ENCODE peak calls at places on chromosomes 16 and 17, in ten cellular contexts. E is heart right ventricle; Z is stomach; U is GM23338; C is fibroblast of the aortic adventitia; N is IMR-90; R is progenitor cell of endocrine pancreas; A is ovary; B is CD4-positive, alpha-beta T cell; K is cardiac muscle cell. O is an unnamed sample.

GRCh38 chr17:72373910-72374741 is 253.3 kb downstream of the SOX9 start:
- DNase-seq in E (no peak), Z (no peak), U (no peak), C (peak), N (peak), R (no peak), A (no peak), B (no peak), K (peak), O (no peak)

GRCh38 chr17:52546493-52546892 is 388.0 kb upstream of the CA10 start:
- DNase-seq in E (no peak), Z (no peak), U (peak), C (no peak), N (no peak), R (no peak), A (no peak), B (no peak), K (no peak), O (no peak)

GRCh38 chr17:60093694-60094093 is 15.0 kb upstream of the HEATR6 start:
- DNase-seq in E (no peak), Z (no peak), U (no peak), C (no peak), N (no peak), R (no peak), A (no peak), B (no peak), K (no peak), O (no peak)

GRCh38 chr17:47225436-47225858 is 16.3 kb downstream of the MYL4 start:
- DNase-seq in E (no peak), Z (peak), U (no peak), C (peak), N (peak), R (no peak), A (peak), B (no peak), K (peak), O (peak)

GRCh38 chr17:34236341-34236892 is 18.7 kb upstream of the CCL2 start:
- DNase-seq in E (no peak), Z (no peak), U (no peak), C (no peak), N (no peak), R (no peak), A (no peak), B (no peak), K (no peak), O (no peak)

GRCh38 chr16:17555176-17555575 is 84.4 kb upstream of the XYLT1 start:
- DNase-seq in E (no peak), Z (no peak), U (no peak), C (peak), N (peak), R (no peak), A (no peak), B (no peak), K (no peak), O (no peak)

GRCh38 chr17:5044630-5045029 is 9.4 kb upstream of the SLC52A1 start:
- DNase-seq in E (no peak), Z (no peak), U (no peak), C (no peak), N (no peak), R (no peak), A (no peak), B (no peak), K (no peak), O (no peak)

GRCh38 chr17:43028221-43028861 is 3.3 kb downstream of the RND2 start:
- DNase-seq in E (no peak), Z (no peak), U (no peak), C (no peak), N (no peak), R (no peak), A (no peak), B (no peak), K (no peak), O (no peak)

GRCh38 chr16:75733305-75734141 is 7.2 kb upstream of the CPHXL start:
- DNase-seq in E (no peak), Z (no peak), U (no peak), C (peak), N (peak), R (no peak), A (peak), B (no peak), K (peak), O (no peak)

GRCh38 chr16:86452451-86452850 is 57.9 kb upstream of the FOXF1 start:
- DNase-seq in E (no peak), Z (no peak), U (no peak), C (peak), N (peak), R (no peak), A (no peak), B (no peak), K (no peak), O (no peak)

GRCh38 chr16:26987631-26988030 is 79.1 kb upstream of the C16orf82 start:
- DNase-seq in E (no peak), Z (no peak), U (no peak), C (peak), N (peak), R (no peak), A (no peak), B (no peak), K (peak), O (no peak)

GRCh38 chr16:4691666-4692412 is 1.5 kb upstream of the NUDT16L1 start:
- DNase-seq in E (no peak), Z (no peak), U (no peak), C (no peak), N (no peak), R (no peak), A (no peak), B (no peak), K (no peak), O (no peak)

GRCh38 chr16:2686912-2687507 is 4.7 kb downstream of the KCTD5 start:
- DNase-seq in E (peak), Z (peak), U (no peak), C (no peak), N (no peak), R (no peak), A (no peak), B (no peak), K (no peak), O (no peak)

GRCh38 chr16:77782694-77783093 is 5.7 kb upstream of the VAT1L start:
- DNase-seq in E (no peak), Z (no peak), U (peak), C (peak), N (peak), R (no peak), A (no peak), B (no peak), K (peak), O (no peak)

GRCh38 chr16:71867934-71868333 is 16.0 kb downstream of the ZNF821 start:
- DNase-seq in E (no peak), Z (no peak), U (peak), C (no peak), N (no peak), R (no peak), A (no peak), B (no peak), K (no peak), O (no peak)

GRCh38 chr16:85125570-85126382 is 13.5 kb upstream of the CIBAR2 start:
- DNase-seq in E (peak), Z (no peak), U (no peak), C (no peak), N (no peak), R (no peak), A (no peak), B (no peak), K (no peak), O (no peak)

GRCh38 chr17:2796164-2797140 is at the start of gene RAP1GAP2:
- DNase-seq in E (peak), Z (peak), U (no peak), C (no peak), N (no peak), R (no peak), A (no peak), B (peak), K (no peak), O (no peak)

GRCh38 chr16:84419730-84420129 is 51.4 kb downstream of the ATP2C2 start:
- DNase-seq in E (no peak), Z (no peak), U (no peak), C (no peak), N (no peak), R (no peak), A (no peak), B (no peak), K (no peak), O (no peak)

GRCh38 chr17:19702231-19702641 is 14.1 kb downstream of the SLC47A2 start:
- DNase-seq in E (no peak), Z (no peak), U (no peak), C (no peak), N (no peak), R (no peak), A (no peak), B (no peak), K (no peak), O (no peak)

GRCh38 chr16:72066747-72067146 is 3.7 kb downstream of the HPR start:
- DNase-seq in E (no peak), Z (no peak), U (peak), C (peak), N (peak), R (no peak), A (no peak), B (no peak), K (peak), O (no peak)

GRCh38 chr16:66858740-66859396 is 14.7 kb downstream of the CA7 start:
- DNase-seq in E (peak), Z (peak), U (no peak), C (peak), N (peak), R (no peak), A (no peak), B (no peak), K (peak), O (no peak)

GRCh38 chr17:71634376-71634775 is 486.4 kb upstream of the SOX9 start:
- DNase-seq in E (no peak), Z (no peak), U (no peak), C (no peak), N (no peak), R (no peak), A (no peak), B (no peak), K (no peak), O (no peak)

GRCh38 chr17:62876063-62876462 is 67.9 kb upstream of the MARCHF10 start:
- DNase-seq in E (no peak), Z (no peak), U (no peak), C (peak), N (peak), R (no peak), A (no peak), B (no peak), K (peak), O (no peak)

DNA sequence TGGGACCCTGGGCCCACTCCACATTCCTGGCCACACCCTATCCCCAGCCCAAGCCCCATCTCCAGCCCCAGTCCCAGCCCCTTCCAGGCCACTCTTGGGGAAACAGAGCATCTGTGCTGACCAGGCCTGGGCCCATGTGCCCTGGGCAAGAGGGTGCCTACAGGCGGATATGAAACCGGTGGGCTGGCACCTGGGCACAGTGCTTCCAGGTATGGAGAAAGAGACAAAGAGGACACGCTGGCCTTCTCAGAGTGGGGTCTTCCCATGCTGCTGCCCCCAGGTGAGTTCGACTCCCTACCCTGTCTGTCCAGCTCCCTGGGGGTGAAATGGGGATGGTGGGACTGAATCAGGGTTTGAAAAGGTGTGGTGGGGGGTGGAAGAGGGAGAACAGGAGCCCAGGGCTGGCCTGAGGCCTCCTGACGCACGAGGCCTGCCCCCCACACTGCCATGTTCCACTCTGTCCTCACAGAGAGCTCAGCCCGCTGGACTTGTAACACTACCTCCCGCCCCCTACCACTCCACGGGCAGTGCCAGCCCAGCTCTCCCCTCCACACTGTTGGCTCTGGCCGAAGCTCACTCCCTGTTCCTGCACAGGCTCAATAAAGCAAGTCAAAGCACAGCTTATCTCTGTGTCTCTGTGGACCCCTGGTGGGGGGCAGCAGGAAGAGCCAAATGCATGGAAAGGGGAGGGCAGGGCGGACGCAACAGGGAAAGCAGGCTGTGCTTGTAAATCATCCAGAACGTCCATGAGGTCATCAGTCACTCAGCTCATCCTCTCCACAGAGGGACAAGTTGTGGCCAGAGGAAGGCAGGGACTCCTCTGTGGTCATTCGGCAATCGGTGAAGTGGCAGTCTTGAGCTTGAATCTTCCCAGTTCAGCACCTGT is 71.1 kb upstream of the TMEM97 start:
- DNase-seq in E (no peak), Z (no peak), U (peak), C (no peak), N (peak), R (no peak), A (no peak), B (no peak), K (no peak), O (no peak)
- TF ChIP-seq CTCF in E (no peak), Z (no peak), U (peak), C (no peak), N (peak), R (no peak), A (no peak), B (no peak), K (no peak), O (no peak)

GRCh38 chr17:75693500-75694481 is 26.7 kb downstream of the SAP30BP start:
- DNase-seq in E (peak), Z (no peak), U (peak), C (peak), N (peak), R (no peak), A (no peak), B (no peak), K (peak), O (peak)
- TF ChIP-seq CTCF in E (no peak), Z (no peak), U (no peak), C (no peak), N (peak), R (no peak), A (no peak), B (no peak), K (no peak), O (no peak)

GRCh38 chr16:81752225-81752875 is 26.7 kb upstream of the PLCG2 start:
- DNase-seq in E (peak), Z (peak), U (peak), C (no peak), N (no peak), R (no peak), A (no peak), B (no peak), K (peak), O (no peak)
- TF ChIP-seq CTCF in E (no peak), Z (no peak), U (no peak), C (no peak), N (no peak), R (no peak), A (no peak), B (no peak), K (no peak), O (no peak)

GRCh38 chr17:79925242-79925957 is 86.2 kb upstream of the CBX4 start:
- DNase-seq in E (peak), Z (peak), U (peak), C (peak), N (peak), R (no peak), A (no peak), B (no peak), K (peak), O (no peak)

GRCh38 chr17:79923974-79924638 is 84.9 kb upstream of the CBX4 start:
- DNase-seq in E (no peak), Z (peak), U (peak), C (peak), N (peak), R (peak), A (no peak), B (peak), K (peak), O (no peak)

GRCh38 chr17:79922798-79923197 is 83.6 kb upstream of the CBX4 start:
- DNase-seq in E (no peak), Z (no peak), U (no peak), C (no peak), N (no peak), R (no peak), A (no peak), B (no peak), K (no peak), O (no peak)

GRCh38 chr17:79926002-79926307 is 86.7 kb upstream of the CBX4 start:
- DNase-seq in E (no peak), Z (no peak), U (no peak), C (no peak), N (no peak), R (no peak), A (no peak), B (no peak), K (no peak), O (no peak)

DNA sequence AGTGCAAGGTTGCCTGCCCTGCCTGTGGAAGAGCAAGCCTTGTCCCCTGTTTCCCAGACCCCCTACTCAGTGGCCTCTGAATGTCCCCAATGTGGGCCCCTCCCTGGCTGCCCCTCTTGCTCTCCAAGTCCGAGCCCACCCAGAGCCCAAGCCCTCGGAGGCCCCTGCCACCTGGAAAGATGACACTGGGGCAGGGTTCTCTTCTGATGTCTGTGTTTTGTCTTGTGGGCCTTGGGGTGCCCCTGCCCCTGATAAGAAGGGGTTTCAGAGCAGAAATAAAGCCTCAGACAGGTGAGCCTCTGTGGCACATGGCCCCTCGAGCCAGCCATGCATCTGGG is 85.4 kb upstream of the CBX4 start:
- DNase-seq in E (no peak), Z (no peak), U (no peak), C (no peak), N (no peak), R (no peak), A (no peak), B (no peak), K (no peak), O (no peak)
- TF ChIP-seq CTCF in E (no peak), Z (no peak), U (no peak), C (no peak), N (no peak), R (no peak), A (no peak), B (no peak), K (no peak), O (no peak)

GRCh38 chr16:49559242-49559641 is 185.6 kb downstream of the C16orf78 start:
- DNase-seq in E (no peak), Z (no peak), U (no peak), C (no peak), N (no peak), R (no peak), A (no peak), B (no peak), K (no peak), O (no peak)

GRCh38 chr16:49557070-49557446 is 183.5 kb downstream of the C16orf78 start:
- DNase-seq in E (no peak), Z (no peak), U (peak), C (no peak), N (no peak), R (peak), A (no peak), B (no peak), K (no peak), O (no peak)

GRCh38 chr16:49560018-49560830 is 186.6 kb downstream of the C16orf78 start:
- DNase-seq in E (no peak), Z (no peak), U (no peak), C (peak), N (no peak), R (no peak), A (no peak), B (no peak), K (peak), O (no peak)

GRCh38 chr16:49558451-49558850 is 184.8 kb downstream of the C16orf78 start:
- DNase-seq in E (no peak), Z (no peak), U (no peak), C (no peak), N (no peak), R (no peak), A (no peak), B (no peak), K (no peak), O (no peak)

GRCh38 chr16:49556252-49557069 is 182.9 kb downstream of the C16orf78 start:
- DNase-seq in E (no peak), Z (no peak), U (peak), C (peak), N (peak), R (peak), A (no peak), B (no peak), K (peak), O (no peak)
- TF ChIP-seq CTCF in E (peak), Z (no peak), U (peak), C (peak), N (peak), R (peak), A (peak), B (no peak), K (peak), O (no peak)

GRCh38 chr17:76793775-76794174 is 55.9 kb downstream of the MFSD11 start:
- DNase-seq in E (no peak), Z (no peak), U (peak), C (peak), N (peak), R (no peak), A (no peak), B (no peak), K (peak), O (no peak)
- TF ChIP-seq CTCF in E (no peak), Z (no peak), U (peak), C (peak), N (peak), R (peak), A (no peak), B (no peak), K (peak), O (no peak)

GRCh38 chr16:82562183-82562677 is 64.5 kb upstream of the CDH13 start:
- DNase-seq in E (no peak), Z (no peak), U (no peak), C (no peak), N (no peak), R (no peak), A (no peak), B (no peak), K (no peak), O (no peak)

GRCh38 chr16:82567203-82567602 is 59.6 kb upstream of the CDH13 start:
- DNase-seq in E (no peak), Z (no peak), U (no peak), C (no peak), N (no peak), R (no peak), A (no peak), B (no peak), K (no peak), O (no peak)

GRCh38 chr16:82563401-82563800 is 63.4 kb upstream of the CDH13 start:
- DNase-seq in E (no peak), Z (no peak), U (no peak), C (no peak), N (no peak), R (no peak), A (no peak), B (no peak), K (no peak), O (no peak)
- TF ChIP-seq CTCF in E (no peak), Z (no peak), U (no peak), C (no peak), N (no peak), R (no peak), A (no peak), B (no peak), K (no peak), O (no peak)

O was measured in omental fat pad.